ENCODE peak calls at places on chromosomes 1 and 21, in seven cellular contexts. O, D, W, Z, Y, C and M are unnamed samples.

GRCh38 chr1:94983343-94983742 is 56.4 kb upstream of the CNN3 start:
- DNase-seq in O (no peak), D (no peak), W (peak; percentile 22), Z (no peak), Y (no peak), C (no peak), M (no peak)

GRCh38 chr1:18302788-18303413 is 177.8 kb upstream of the KLHDC7A start:
- DNase-seq in O (peak; percentile 49), D (no peak), W (no peak), Z (no peak), Y (peak; percentile 8), C (no peak), M (no peak)

GRCh38 chr1:6280761-6281451 is 20.0 kb upstream of the GPR153 start:
- DNase-seq in O (no peak), D (no peak), W (no peak), Z (no peak), Y (no peak), C (no peak), M (no peak)

GRCh38 chr1:93694039-93694438 is 12.4 kb upstream of the BCAR3 start:
- DNase-seq in O (no peak), D (no peak), W (no peak), Z (no peak), Y (no peak), C (no peak), M (no peak)

GRCh38 chr1:11581455-11581854 is 72.8 kb downstream of the FBXO2 start:
- DNase-seq in O (no peak), D (no peak), W (no peak), Z (no peak), Y (no peak), C (no peak), M (no peak)

GRCh38 chr1:9275567-9276034 is 17.1 kb upstream of the SPSB1 start:
- DNase-seq in O (peak; percentile 65), D (no peak), W (peak; percentile 77), Z (no peak), Y (peak; percentile 42), C (no peak), M (no peak)

GRCh38 chr1:48093147-48093546 is 96.0 kb upstream of the TRABD2B start:
- DNase-seq in O (no peak), D (no peak), W (no peak), Z (no peak), Y (no peak), C (no peak), M (no peak)

GRCh38 chr1:187621961-187622360 is 793.2 kb downstream of the PLA2G4A start:
- DNase-seq in O (no peak), D (no peak), W (peak; percentile 9), Z (no peak), Y (no peak), C (no peak), M (no peak)

GRCh38 chr1:225660544-225660946 is 7.6 kb upstream of the ENAH start:
- DNase-seq in O (no peak), D (no peak), W (no peak), Z (no peak), Y (no peak), C (no peak), M (no peak)

GRCh38 chr1:48718696-48719095 is 58.0 kb downstream of the BEND5 start:
- DNase-seq in O (no peak), D (no peak), W (no peak), Z (no peak), Y (no peak), C (no peak), M (no peak)

GRCh38 chr1:109252893-109253802 is 3.8 kb downstream of the CELSR2 start:
- DNase-seq in O (peak; percentile 33), D (no peak), W (no peak), Z (no peak), Y (no peak), C (no peak), M (no peak)

GRCh38 chr1:69791311-69791710 is 223.6 kb downstream of the LRRC7 start:
- DNase-seq in O (no peak), D (no peak), W (no peak), Z (no peak), Y (no peak), C (no peak), M (no peak)

GRCh38 chr1:110390692-110391232 is at the start of gene SLC16A4:
- DNase-seq in O (no peak), D (no peak), W (no peak), Z (no peak), Y (no peak), C (no peak), M (no peak)

GRCh38 chr1:227934476-227935313 is 13.0 kb downstream of the WNT9A start:
- DNase-seq in O (no peak), D (no peak), W (no peak), Z (peak; percentile 28), Y (peak; percentile 99), C (no peak), M (no peak)

GRCh38 chr1:172254521-172255222 is 165.8 kb upstream of the C1orf105 start:
- DNase-seq in O (no peak), D (no peak), W (peak; percentile 13), Z (no peak), Y (peak; percentile 52), C (no peak), M (no peak)

GRCh38 chr1:16393255-16394177 is 26.5 kb downstream of the SZRD1 start:
- DNase-seq in O (no peak), D (no peak), W (no peak), Z (no peak), Y (no peak), C (no peak), M (no peak)

GRCh38 chr1:217010253-217010652 is 287.0 kb upstream of the ESRRG start:
- DNase-seq in O (no peak), D (no peak), W (no peak), Z (no peak), Y (no peak), C (no peak), M (no peak)

GRCh38 chr21:33162436-33162921 is 67.3 kb upstream of the IFNAR2 start:
- DNase-seq in O (no peak), D (no peak), W (no peak), Z (no peak), Y (no peak), C (no peak), M (no peak)

GRCh38 chr1:20682571-20683236 is 21.5 kb upstream of the DDOST start:
- DNase-seq in O (no peak), D (no peak), W (no peak), Z (peak; percentile 61), Y (no peak), C (no peak), M (no peak)

DNA sequence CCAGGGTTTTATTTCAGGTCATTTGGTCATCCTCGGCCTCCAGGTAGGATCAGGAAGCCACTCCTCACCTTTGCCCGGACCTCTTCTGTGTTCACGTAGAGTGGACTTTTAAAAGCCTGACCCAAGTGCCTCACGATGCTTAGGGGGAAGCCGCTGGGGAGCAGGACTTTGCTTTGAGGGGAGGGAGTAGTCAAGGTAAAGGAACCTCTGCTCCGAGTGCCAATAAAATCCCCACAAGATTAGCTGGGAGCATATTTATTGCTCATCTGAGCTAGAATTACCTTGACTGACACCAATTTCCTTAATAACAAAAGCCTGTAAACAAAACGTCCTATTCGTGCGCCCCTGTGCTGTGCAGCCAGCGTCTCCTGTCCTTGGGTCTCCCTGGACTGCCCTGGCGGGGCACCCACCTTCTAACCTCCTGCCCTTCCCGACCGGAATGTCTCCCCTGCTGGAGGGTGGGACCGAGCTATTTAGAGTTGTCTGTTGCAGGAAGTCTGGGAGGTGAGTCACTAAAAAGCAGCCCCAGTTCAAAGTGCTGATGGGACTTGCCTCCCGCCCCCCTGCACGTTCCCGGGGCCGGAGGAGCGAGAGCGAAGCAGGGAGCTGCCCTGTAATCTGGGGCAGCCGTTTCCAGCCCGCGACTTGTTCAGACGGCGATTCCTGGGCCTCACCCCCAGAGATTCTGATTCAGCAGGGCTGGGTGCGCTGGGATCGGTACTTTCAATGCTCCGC is 818 bp upstream of the DHRS3 start:
- DNase-seq in O (no peak), D (no peak), W (peak; percentile 81), Z (peak; percentile 83), Y (peak; percentile 78), C (peak; percentile 59), M (peak; percentile 80)
- TF ChIP-seq POLR2A in O (no peak), D (no peak), W (no peak), Z (peak; percentile 76), Y (peak; percentile 11), C (peak; percentile 24), M (peak; percentile 23)

GRCh38 chr1:925532-926421 is 2.1 kb downstream of the SAMD11 start:
- DNase-seq in O (no peak), D (no peak), W (no peak), Z (no peak), Y (no peak), C (no peak), M (no peak)
- TF ChIP-seq POLR2A in O (no peak), D (no peak), W (peak; percentile 41), Z (no peak), Y (no peak), C (no peak), M (no peak)

GRCh38 chr1:145986551-145986950 is 9.8 kb downstream of the TXNIP start:
- DNase-seq in O (no peak), D (no peak), W (no peak), Z (no peak), Y (no peak), C (no peak), M (no peak)

GRCh38 chr1:145985129-145985501 is 11.3 kb downstream of the TXNIP start:
- DNase-seq in O (no peak), D (no peak), W (no peak), Z (no peak), Y (no peak), C (no peak), M (no peak)

GRCh38 chr1:145987926-145988325 is 8.5 kb downstream of the TXNIP start:
- DNase-seq in O (no peak), D (no peak), W (no peak), Z (no peak), Y (no peak), C (no peak), M (no peak)

GRCh38 chr1:145983959-145984830 is 12.2 kb downstream of the TXNIP start:
- DNase-seq in O (no peak), D (no peak), W (no peak), Z (no peak), Y (no peak), C (no peak), M (no peak)

GRCh38 chr1:145985502-145986439 is 10.6 kb downstream of the TXNIP start:
- DNase-seq in O (no peak), D (no peak), W (no peak), Z (peak; percentile 76), Y (peak; percentile 33), C (no peak), M (peak; percentile 58)
- TF ChIP-seq POLR2A in O (no peak), D (no peak), W (no peak), Z (peak; percentile 33), Y (no peak), C (no peak), M (no peak)

DNA sequence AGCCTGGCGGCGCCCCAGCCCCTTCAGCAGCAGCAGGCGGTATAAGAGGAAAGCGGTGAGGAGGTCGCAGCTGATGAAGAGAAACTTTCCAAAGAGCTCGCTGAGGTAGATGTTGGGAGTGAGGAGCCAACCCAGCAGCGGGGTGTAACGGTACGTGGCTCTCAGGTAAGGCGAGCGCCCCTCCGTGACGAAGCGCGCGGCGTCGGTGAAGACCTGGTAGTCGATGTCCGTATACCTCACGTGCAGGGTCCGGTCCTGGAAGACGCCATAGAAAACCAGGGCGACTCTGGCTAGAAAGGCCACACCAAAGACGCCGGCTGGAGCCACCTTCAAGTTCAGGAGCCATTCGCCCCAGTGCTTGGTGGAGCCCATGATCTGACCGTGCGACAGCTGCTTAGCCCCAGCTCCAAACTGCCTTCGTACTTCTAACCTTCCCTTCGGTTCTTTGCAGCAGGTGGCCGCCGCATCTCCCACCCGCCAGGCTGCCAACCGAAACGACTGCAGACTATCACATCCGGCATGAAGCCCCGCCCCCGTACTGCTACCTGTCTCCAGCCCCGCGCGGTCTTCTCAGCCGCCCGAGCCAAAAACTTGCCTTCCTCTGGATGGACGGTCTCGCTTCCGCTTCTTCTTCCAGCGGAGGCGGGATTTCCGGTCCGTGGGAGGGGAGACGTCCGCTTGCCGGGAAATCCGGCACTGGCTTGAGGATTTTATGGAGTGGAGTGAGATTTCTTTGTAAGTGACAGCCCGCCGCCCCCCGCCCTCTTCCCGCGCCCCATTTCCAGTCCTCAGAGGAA is at the start of gene PIGM:
- DNase-seq in O (peak; percentile 80), D (peak; percentile 91), W (peak; percentile 95), Z (peak; percentile 95), Y (peak; percentile 93), C (peak; percentile 85), M (peak; percentile 99)
- TF ChIP-seq POLR2A in O (peak; percentile 72), D (peak; percentile 76), W (peak; percentile 69), Z (peak; percentile 61), Y (peak; percentile 51), C (peak; percentile 48), M (peak; percentile 85)